ENCODE peak calls at places on chromosomes 1 and 21, in six cellular contexts. Z, B, F, O, S and X are unnamed samples.

GRCh38 chr1:12203216-12204007 is 26.4 kb upstream of the VPS13D start:
- DNase-seq in Z (no peak), B (no peak), F (no peak), O (no peak), S (no peak), X (peak)

GRCh38 chr1:26733982-26734381 is 38.2 kb downstream of the ARID1A start:
- DNase-seq in Z (no peak), B (no peak), F (no peak), O (peak), S (no peak), X (no peak)

GRCh38 chr21:14491269-14491681 is 54.8 kb downstream of the SAMSN1 start:
- DNase-seq in Z (no peak), B (no peak), F (no peak), O (no peak), S (no peak), X (no peak)

GRCh38 chr21:18608226-18608625 is 204.6 kb upstream of the TMPRSS15 start:
- DNase-seq in Z (no peak), B (no peak), F (no peak), O (no peak), S (no peak), X (no peak)

GRCh38 chr1:32249831-32250525 is 1.1 kb upstream of the LCK start:
- DNase-seq in Z (peak), B (peak), F (no peak), O (peak), S (peak), X (peak)

GRCh38 chr1:234721476-234722266 is 111.7 kb upstream of the IRF2BP2 start:
- DNase-seq in Z (peak), B (no peak), F (no peak), O (no peak), S (no peak), X (no peak)

GRCh38 chr1:21573971-21574458 is 64.8 kb downstream of the ALPL start:
- DNase-seq in Z (peak), B (no peak), F (peak), O (peak), S (no peak), X (peak)

GRCh38 chr21:36692125-36692843 is 6.6 kb upstream of the SIM2 start:
- DNase-seq in Z (peak), B (no peak), F (peak), O (no peak), S (no peak), X (no peak)

GRCh38 chr1:3174487-3175247 is 105.7 kb downstream of the PRDM16 start:
- DNase-seq in Z (no peak), B (no peak), F (no peak), O (no peak), S (no peak), X (no peak)

GRCh38 chr1:39427912-39428311 is 63.5 kb upstream of the BMP8A start:
- DNase-seq in Z (no peak), B (no peak), F (no peak), O (no peak), S (no peak), X (no peak)

GRCh38 chr1:119419109-119419508 is 4.2 kb downstream of the HSD3B2 start:
- DNase-seq in Z (no peak), B (no peak), F (no peak), O (no peak), S (no peak), X (no peak)

GRCh38 chr1:239386453-239387303 is at the start of gene CHRM3:
- DNase-seq in Z (peak), B (no peak), F (peak), O (peak), S (no peak), X (no peak)

GRCh38 chr1:212721388-212722247 is 22.0 kb upstream of the BATF3 start:
- DNase-seq in Z (no peak), B (no peak), F (no peak), O (peak), S (no peak), X (no peak)

GRCh38 chr1:214670098-214670497 is 67.1 kb downstream of the CENPF start:
- DNase-seq in Z (no peak), B (no peak), F (no peak), O (no peak), S (no peak), X (no peak)

GRCh38 chr1:44713321-44713781 is 17.6 kb downstream of the RNU5D-1 start:
- DNase-seq in Z (no peak), B (no peak), F (no peak), O (no peak), S (no peak), X (no peak)

GRCh38 chr1:192225713-192226112 is 67.5 kb downstream of the RGS18 start:
- DNase-seq in Z (no peak), B (no peak), F (no peak), O (no peak), S (no peak), X (no peak)

GRCh38 chr1:7646981-7647901 is 123.9 kb upstream of the VAMP3 start:
- DNase-seq in Z (peak), B (peak), F (peak), O (peak), S (peak), X (peak)

GRCh38 chr1:29687601-29688244 is 451.4 kb downstream of the PTPRU start:
- DNase-seq in Z (no peak), B (no peak), F (no peak), O (no peak), S (no peak), X (no peak)

GRCh38 chr1:87787551-87787950 is 458.9 kb downstream of the LMO4 start:
- DNase-seq in Z (peak), B (no peak), F (no peak), O (no peak), S (no peak), X (no peak)

GRCh38 chr21:43277481-43278351 is 108.9 kb downstream of the CRYAA start:
- DNase-seq in Z (peak), B (no peak), F (no peak), O (no peak), S (no peak), X (no peak)

GRCh38 chr1:171814692-171815091 is 26.6 kb upstream of the DNM3 start:
- DNase-seq in Z (no peak), B (no peak), F (no peak), O (no peak), S (no peak), X (no peak)

GRCh38 chr1:156642265-156643185 is 608 bp downstream of the BCAN start:
- DNase-seq in Z (peak), B (no peak), F (no peak), O (no peak), S (no peak), X (no peak)

GRCh38 chr1:98211271-98211840 is 290.5 kb upstream of the DPYD start:
- DNase-seq in Z (no peak), B (no peak), F (no peak), O (no peak), S (no peak), X (no peak)

GRCh38 chr1:25874209-25874608 is 1.3 kb downstream of the PAQR7 start:
- DNase-seq in Z (no peak), B (no peak), F (no peak), O (no peak), S (no peak), X (no peak)

GRCh38 chr1:45822644-45823043 is 19.2 kb downstream of the MAST2 start:
- DNase-seq in Z (no peak), B (no peak), F (no peak), O (no peak), S (no peak), X (no peak)

GRCh38 chr1:98172578-98172977 is 251.7 kb upstream of the DPYD start:
- DNase-seq in Z (no peak), B (no peak), F (no peak), O (no peak), S (no peak), X (no peak)

GRCh38 chr1:214540324-214540723 is 11.1 kb downstream of the PTPN14 start:
- DNase-seq in Z (peak), B (no peak), F (no peak), O (no peak), S (no peak), X (no peak)

GRCh38 chr1:235009074-235009473 is 119.6 kb downstream of the TOMM20 start:
- DNase-seq in Z (no peak), B (no peak), F (no peak), O (no peak), S (no peak), X (no peak)

GRCh38 chr1:214331827-214332423 is 51.0 kb downstream of the SMYD2 start:
- DNase-seq in Z (peak), B (peak), F (peak), O (peak), S (peak), X (peak)

GRCh38 chr1:208194944-208195343 is 49.2 kb downstream of the PLXNA2 start:
- DNase-seq in Z (no peak), B (no peak), F (no peak), O (no peak), S (no peak), X (no peak)

GRCh38 chr1:113931456-113931855 is 2.3 kb downstream of the HIPK1 start:
- DNase-seq in Z (no peak), B (no peak), F (no peak), O (peak), S (no peak), X (peak)

GRCh38 chr1:212237651-212238050 is 47.6 kb upstream of the PPP2R5A start:
- DNase-seq in Z (no peak), B (no peak), F (no peak), O (no peak), S (no peak), X (no peak)

GRCh38 chr1:225700164-225700740 is 47.3 kb upstream of the ENAH start:
- DNase-seq in Z (no peak), B (no peak), F (no peak), O (no peak), S (no peak), X (no peak)

GRCh38 chr1:119080586-119080985 is 59.9 kb downstream of the WARS2 start:
- DNase-seq in Z (no peak), B (no peak), F (no peak), O (no peak), S (no peak), X (no peak)

GRCh38 chr1:59165353-59165752 is 131.5 kb upstream of the FGGY start:
- DNase-seq in Z (no peak), B (no peak), F (no peak), O (no peak), S (no peak), X (no peak)